ENCODE peak calls at places on chromosome 22, in ten cellular contexts. N, H, F, R, I, D, M, S, J and W are unnamed samples.

GRCh38 chr22:36585841-36586240 is 56.9 kb upstream of the EIF3D start:
- DNase-seq in N (no peak), H (no peak), F (no peak), R (no peak), I (no peak), D (no peak), M (peak), S (no peak), J (no peak), W (peak)

GRCh38 chr22:24759765-24760164 is 14.8 kb downstream of the PIWIL3 start:
- DNase-seq in N (no peak), H (no peak), F (no peak), R (no peak), I (no peak), D (no peak), M (no peak), S (no peak), J (no peak), W (no peak)

GRCh38 chr22:45604239-45604711 is 67.4 kb upstream of the ATXN10 start:
- DNase-seq in N (no peak), H (no peak), F (no peak), R (no peak), I (no peak), D (no peak), M (peak), S (no peak), J (no peak), W (peak)

GRCh38 chr22:46043339-46043738 is 66.4 kb upstream of the WNT7B start:
- DNase-seq in N (no peak), H (no peak), F (no peak), R (no peak), I (peak), D (peak), M (no peak), S (no peak), J (no peak), W (no peak)

GRCh38 chr22:18970180-18970947 is 34.3 kb upstream of the PRODH start:
- DNase-seq in N (no peak), H (peak), F (peak), R (peak), I (no peak), D (no peak), M (no peak), S (peak), J (peak), W (no peak)

GRCh38 chr22:44815099-44816070 is 63.0 kb downstream of the ARHGAP8 start:
- DNase-seq in N (no peak), H (no peak), F (no peak), R (no peak), I (no peak), D (no peak), M (no peak), S (no peak), J (no peak), W (no peak)

GRCh38 chr22:44289429-44290171 is 23.2 kb downstream of the SHISAL1 start:
- DNase-seq in N (no peak), H (peak), F (no peak), R (no peak), I (peak), D (no peak), M (peak), S (no peak), J (no peak), W (no peak)

GRCh38 chr22:45648320-45649070 is 23.1 kb upstream of the ATXN10 start:
- DNase-seq in N (no peak), H (no peak), F (no peak), R (no peak), I (no peak), D (no peak), M (no peak), S (no peak), J (no peak), W (no peak)

GRCh38 chr22:29270475-29271271 is 2.6 kb downstream of the EWSR1 start:
- DNase-seq in N (no peak), H (no peak), F (no peak), R (no peak), I (no peak), D (no peak), M (peak), S (peak), J (no peak), W (peak)

GRCh38 chr22:27336151-27337090 is 465.1 kb downstream of the MN1 start:
- DNase-seq in N (no peak), H (no peak), F (no peak), R (no peak), I (no peak), D (no peak), M (no peak), S (no peak), J (no peak), W (peak)

GRCh38 chr22:24128631-24129601 is 52.4 kb upstream of the SUSD2 start:
- DNase-seq in N (no peak), H (no peak), F (no peak), R (no peak), I (peak), D (no peak), M (no peak), S (no peak), J (no peak), W (no peak)

GRCh38 chr22:24285245-24285644 is 14.6 kb downstream of the SPECC1L start:
- DNase-seq in N (no peak), H (no peak), F (no peak), R (no peak), I (no peak), D (no peak), M (peak), S (no peak), J (no peak), W (no peak)

GRCh38 chr22:36433318-36434231 is 45.8 kb upstream of the MYH9 start:
- DNase-seq in N (no peak), H (no peak), F (peak), R (no peak), I (no peak), D (no peak), M (no peak), S (no peak), J (no peak), W (no peak)

GRCh38 chr22:36280379-36280778 is 27.4 kb downstream of the APOL1 start:
- DNase-seq in N (no peak), H (no peak), F (no peak), R (no peak), I (peak), D (no peak), M (no peak), S (no peak), J (no peak), W (no peak)

GRCh38 chr22:17493384-17493981 is 69.8 kb upstream of the SLC25A18 start:
- DNase-seq in N (no peak), H (no peak), F (no peak), R (no peak), I (no peak), D (no peak), M (no peak), S (no peak), J (no peak), W (no peak)

GRCh38 chr22:28332410-28332809 is 347.2 kb downstream of the TTC28 start:
- DNase-seq in N (no peak), H (no peak), F (no peak), R (no peak), I (no peak), D (no peak), M (no peak), S (peak), J (no peak), W (no peak)

GRCh38 chr22:40215266-40215665 is 37.5 kb downstream of the TNRC6B start:
- DNase-seq in N (no peak), H (no peak), F (no peak), R (no peak), I (no peak), D (no peak), M (no peak), S (no peak), J (no peak), W (no peak)

GRCh38 chr22:35400335-35400680 is 368 bp downstream of the MCM5 start:
- DNase-seq in N (no peak), H (peak), F (no peak), R (peak), I (no peak), D (no peak), M (no peak), S (no peak), J (peak), W (no peak)

GRCh38 chr22:18064636-18065035 is 13.2 kb upstream of the PEX26 start:
- DNase-seq in N (no peak), H (no peak), F (no peak), R (no peak), I (no peak), D (no peak), M (no peak), S (no peak), J (no peak), W (no peak)

GRCh38 chr22:18154821-18155390 is 4.9 kb downstream of the USP18 start:
- DNase-seq in N (no peak), H (no peak), F (no peak), R (no peak), I (no peak), D (no peak), M (no peak), S (no peak), J (no peak), W (peak)

GRCh38 chr22:40326905-40327735 is 19.2 kb upstream of the ADSL start:
- DNase-seq in N (no peak), H (no peak), F (no peak), R (no peak), I (no peak), D (no peak), M (no peak), S (peak), J (peak), W (no peak)

GRCh38 chr22:36194971-36195370 is 6.6 kb downstream of the APOL4 start:
- DNase-seq in N (peak), H (peak), F (peak), R (peak), I (peak), D (no peak), M (peak), S (peak), J (peak), W (peak)

GRCh38 chr22:17878970-17879369 is 104.7 kb upstream of the BID start:
- DNase-seq in N (no peak), H (no peak), F (no peak), R (no peak), I (no peak), D (no peak), M (no peak), S (no peak), J (no peak), W (no peak)

GRCh38 chr22:46131151-46131587 is 19.2 kb upstream of the PPARA start:
- DNase-seq in N (no peak), H (no peak), F (no peak), R (no peak), I (no peak), D (no peak), M (no peak), S (no peak), J (peak), W (no peak)

GRCh38 chr22:44931077-44931540 is 78.7 kb downstream of the PHF21B start:
- DNase-seq in N (no peak), H (peak), F (no peak), R (no peak), I (peak), D (no peak), M (peak), S (peak), J (no peak), W (no peak)

GRCh38 chr22:44870021-44870420 is 117.6 kb downstream of the ARHGAP8 start:
- DNase-seq in N (no peak), H (no peak), F (no peak), R (no peak), I (no peak), D (no peak), M (peak), S (peak), J (no peak), W (peak)

GRCh38 chr22:24442352-24442744 is 14.9 kb downstream of the ADORA2A start:
- DNase-seq in N (no peak), H (no peak), F (no peak), R (no peak), I (no peak), D (no peak), M (no peak), S (no peak), J (no peak), W (no peak)

GRCh38 chr22:39528080-39528661 is 4.4 kb downstream of the RPS19BP1 start:
- DNase-seq in N (no peak), H (no peak), F (peak), R (no peak), I (no peak), D (no peak), M (peak), S (no peak), J (no peak), W (no peak)

GRCh38 chr22:27476729-27477128 is 324.8 kb downstream of the MN1 start:
- DNase-seq in N (no peak), H (peak), F (no peak), R (no peak), I (no peak), D (no peak), M (peak), S (no peak), J (no peak), W (peak)

GRCh38 chr22:45376703-45377102 is 36.7 kb downstream of the SMC1B start:
- DNase-seq in N (no peak), H (no peak), F (no peak), R (no peak), I (peak), D (no peak), M (peak), S (peak), J (no peak), W (no peak)

GRCh38 chr22:28077166-28077565 is 158.1 kb upstream of the PITPNB start:
- DNase-seq in N (no peak), H (no peak), F (no peak), R (no peak), I (no peak), D (no peak), M (no peak), S (no peak), J (no peak), W (no peak)

GRCh38 chr22:39351689-39352214 is 2.0 kb downstream of the SYNGR1 start:
- DNase-seq in N (no peak), H (peak), F (no peak), R (no peak), I (no peak), D (no peak), M (no peak), S (no peak), J (no peak), W (no peak)

GRCh38 chr22:47443836-47444745 is 681.6 kb downstream of the TBC1D22A start:
- DNase-seq in N (no peak), H (no peak), F (no peak), R (no peak), I (no peak), D (no peak), M (no peak), S (no peak), J (no peak), W (no peak)

GRCh38 chr22:47444746-47445065 is 682.3 kb downstream of the TBC1D22A start:
- DNase-seq in N (no peak), H (no peak), F (no peak), R (no peak), I (no peak), D (no peak), M (no peak), S (no peak), J (no peak), W (no peak)

GRCh38 chr22:47446331-47446730 is 683.9 kb downstream of the TBC1D22A start:
- DNase-seq in N (no peak), H (no peak), F (no peak), R (no peak), I (no peak), D (no peak), M (no peak), S (no peak), J (no peak), W (no peak)

GRCh38 chr22:47445716-47446290 is 683.4 kb downstream of the TBC1D22A start:
- DNase-seq in N (no peak), H (no peak), F (no peak), R (no peak), I (no peak), D (no peak), M (no peak), S (no peak), J (no peak), W (no peak)

DNA sequence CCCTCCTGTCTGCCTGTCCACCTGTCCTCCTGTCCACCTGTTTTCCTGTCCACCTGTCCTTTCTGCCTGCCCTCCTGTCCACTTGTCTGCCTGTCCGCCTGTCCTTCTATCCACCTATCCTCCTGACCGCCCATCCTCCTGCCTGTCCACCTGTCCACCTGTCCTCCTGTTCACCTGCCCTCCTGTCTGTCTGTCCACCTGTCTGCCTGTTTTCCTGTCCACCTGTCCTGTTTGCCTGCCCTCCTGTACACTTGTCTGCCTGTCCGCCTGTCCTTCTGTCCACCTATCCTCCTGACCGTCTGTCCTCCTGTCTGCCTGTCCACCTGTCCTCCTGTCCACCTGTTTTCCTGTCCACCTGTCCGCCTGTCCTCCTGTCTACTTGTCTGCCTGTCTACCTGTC is 682.8 kb downstream of the TBC1D22A start:
- DNase-seq in N (no peak), H (no peak), F (no peak), R (no peak), I (no peak), D (no peak), M (no peak), S (no peak), J (no peak), W (no peak)
- TF ChIP-seq CTCF in N (no peak), H (no peak), F (no peak), R (no peak), I (no peak), D (no peak), M (no peak), S (no peak), J (no peak), W (no peak)

GRCh38 chr22:41513391-41513790 is 30.9 kb downstream of the POLR3H start:
- DNase-seq in N (no peak), H (no peak), F (no peak), R (no peak), I (no peak), D (no peak), M (no peak), S (no peak), J (no peak), W (no peak)

GRCh38 chr22:41516462-41516861 is 27.8 kb downstream of the POLR3H start:
- DNase-seq in N (no peak), H (no peak), F (no peak), R (no peak), I (no peak), D (no peak), M (no peak), S (no peak), J (no peak), W (no peak)

GRCh38 chr22:41508770-41509170 is 35.5 kb downstream of the POLR3H start:
- DNase-seq in N (no peak), H (peak), F (no peak), R (no peak), I (no peak), D (no peak), M (no peak), S (no peak), J (no peak), W (no peak)

GRCh38 chr22:41511521-41511968 is 32.7 kb downstream of the POLR3H start:
- DNase-seq in N (no peak), H (no peak), F (no peak), R (no peak), I (no peak), D (no peak), M (no peak), S (no peak), J (no peak), W (no peak)

DNA sequence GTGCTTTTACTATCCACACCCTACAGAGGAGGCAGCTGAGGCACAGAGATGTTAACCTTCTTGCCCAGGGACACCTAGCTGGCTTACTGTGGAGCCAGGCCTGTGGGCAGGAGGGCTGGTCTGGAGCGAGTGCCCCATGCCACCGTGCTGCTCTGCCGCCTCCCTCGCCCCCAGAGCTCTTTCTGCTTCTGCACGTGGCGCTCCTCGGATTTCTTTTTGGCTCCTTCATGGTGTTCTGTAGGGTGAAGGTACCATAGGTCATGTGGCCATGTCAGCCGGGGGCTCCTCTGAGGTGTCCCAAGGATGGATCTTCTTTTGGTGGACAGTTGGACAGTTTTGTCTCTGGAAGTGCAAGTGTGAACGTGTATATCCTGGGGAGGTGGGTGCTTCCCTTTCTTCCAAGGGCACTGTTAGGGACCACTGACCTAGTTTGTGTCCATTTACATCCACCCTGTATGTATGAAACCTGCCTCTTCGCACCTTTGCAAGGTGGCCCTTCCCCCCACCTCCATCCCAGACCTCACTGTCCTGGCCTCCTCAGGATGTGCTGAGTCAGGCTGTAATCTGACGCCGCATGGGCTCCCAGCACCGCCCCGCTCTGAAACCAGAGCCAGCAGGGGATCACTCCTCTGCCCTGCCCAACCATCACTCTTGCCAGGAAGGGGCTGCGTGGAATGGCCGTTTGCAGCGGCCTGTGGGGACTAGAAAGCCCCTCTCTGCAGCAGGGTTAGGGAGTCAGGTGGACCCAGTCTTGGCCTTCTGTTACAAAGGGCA is 31.7 kb downstream of the POLR3H start:
- DNase-seq in N (no peak), H (peak), F (no peak), R (no peak), I (no peak), D (no peak), M (peak), S (peak), J (no peak), W (peak)
- TF ChIP-seq CTCF in N (no peak), H (no peak), F (no peak), R (no peak), I (no peak), D (no peak), M (no peak), S (no peak), J (no peak), W (no peak)

DNA sequence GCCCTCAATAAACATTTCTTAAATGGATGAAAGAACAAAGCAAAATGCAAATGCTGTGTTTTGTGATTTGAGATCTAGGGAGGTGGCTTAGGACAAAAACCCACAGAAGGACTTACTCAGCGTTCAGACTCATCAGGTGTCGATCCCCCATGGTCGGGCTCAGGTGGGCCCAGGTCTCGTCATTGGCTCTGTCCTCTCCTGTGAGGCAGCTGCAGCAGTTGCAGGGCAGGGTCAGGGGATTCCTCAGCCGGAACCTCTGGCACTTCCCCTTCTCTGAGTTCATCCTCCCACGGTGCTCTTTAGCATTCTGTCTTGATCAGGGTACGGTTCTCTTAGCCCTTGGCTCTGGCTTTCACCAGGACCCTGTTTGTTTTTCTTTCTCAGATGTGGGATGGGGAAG is 14.0 kb upstream of the ACR start:
- DNase-seq in N (no peak), H (no peak), F (no peak), R (no peak), I (no peak), D (no peak), M (no peak), S (no peak), J (no peak), W (no peak)
- TF ChIP-seq CTCF in N (no peak), H (no peak), F (no peak), R (no peak), I (no peak), D (no peak), M (no peak), S (no peak), J (no peak), W (no peak)

GRCh38 chr22:22754961-22755777 is 110.8 kb downstream of the GGTLC2 start:
- DNase-seq in N (no peak), H (no peak), F (no peak), R (no peak), I (no peak), D (no peak), M (no peak), S (no peak), J (no peak), W (no peak)

GRCh38 chr22:22752556-22753477 is 108.4 kb downstream of the GGTLC2 start:
- DNase-seq in N (no peak), H (no peak), F (peak), R (no peak), I (no peak), D (no peak), M (peak), S (peak), J (no peak), W (peak)

GRCh38 chr22:22752199-22752555 is 107.8 kb downstream of the GGTLC2 start:
- DNase-seq in N (no peak), H (no peak), F (no peak), R (no peak), I (no peak), D (no peak), M (no peak), S (no peak), J (no peak), W (no peak)

GRCh38 chr22:22754268-22754657 is 109.8 kb downstream of the GGTLC2 start:
- DNase-seq in N (no peak), H (no peak), F (no peak), R (no peak), I (no peak), D (no peak), M (no peak), S (no peak), J (no peak), W (no peak)

GRCh38 chr22:22753526-22754267 is 109.3 kb downstream of the GGTLC2 start:
- DNase-seq in N (peak), H (peak), F (peak), R (peak), I (no peak), D (no peak), M (peak), S (peak), J (peak), W (no peak)
- TF ChIP-seq CTCF in N (peak), H (peak), F (peak), R (peak), I (peak), D (no peak), M (peak), S (peak), J (peak), W (peak)